ENCODE peak calls at places on chromosome 16, in five cellular contexts. One of them, this sample, is unnamed.

GRCh38 chr16:14300631-14301149 is 229.6 kb downstream of the MRTFB start:
- DNase-seq in CD8-positive, alpha-beta T cell: peak
- DNase-seq in chondrocyte: no peak
- DNase-seq in HFFc6: peak
- DNase-seq in GM13977: peak
- DNase-seq in this sample: peak

GRCh38 chr16:75948441-75948840 is 222.2 kb upstream of the CPHXL start:
- DNase-seq in CD8-positive, alpha-beta T cell: no peak
- DNase-seq in chondrocyte: no peak
- DNase-seq in HFFc6: no peak
- DNase-seq in GM13977: no peak
- DNase-seq in this sample: no peak

GRCh38 chr16:88700636-88701482 is 5.3 kb downstream of the RNF166 start:
- DNase-seq in CD8-positive, alpha-beta T cell: peak
- DNase-seq in chondrocyte: no peak
- DNase-seq in HFFc6: peak
- DNase-seq in GM13977: peak
- DNase-seq in this sample: peak

GRCh38 chr16:84044108-84044488 is 1.5 kb upstream of the SLC38A8 start:
- DNase-seq in CD8-positive, alpha-beta T cell: no peak
- DNase-seq in chondrocyte: peak
- DNase-seq in HFFc6: peak
- DNase-seq in GM13977: no peak
- DNase-seq in this sample: peak

GRCh38 chr16:80718480-80719220 is 85.7 kb downstream of the CDYL2 start:
- DNase-seq in CD8-positive, alpha-beta T cell: no peak
- DNase-seq in chondrocyte: no peak
- DNase-seq in HFFc6: peak
- DNase-seq in GM13977: no peak
- DNase-seq in this sample: peak

GRCh38 chr16:67645397-67646121 is 615 bp downstream of the CARMIL2 start:
- DNase-seq in CD8-positive, alpha-beta T cell: no peak
- DNase-seq in chondrocyte: no peak
- DNase-seq in HFFc6: no peak
- DNase-seq in GM13977: peak
- DNase-seq in this sample: no peak

GRCh38 chr16:58001781-58002410 is 689 bp downstream of the USB1 start:
- DNase-seq in CD8-positive, alpha-beta T cell: no peak
- DNase-seq in chondrocyte: no peak
- DNase-seq in HFFc6: no peak
- DNase-seq in GM13977: no peak
- DNase-seq in this sample: no peak

GRCh38 chr16:31134625-31135534 is 647 bp downstream of the PRSS8 start:
- DNase-seq in CD8-positive, alpha-beta T cell: no peak
- DNase-seq in chondrocyte: no peak
- DNase-seq in HFFc6: no peak
- DNase-seq in GM13977: no peak
- DNase-seq in this sample: no peak

GRCh38 chr16:19517424-19518089 is 4.3 kb downstream of the GDE1 start:
- DNase-seq in CD8-positive, alpha-beta T cell: no peak
- DNase-seq in chondrocyte: no peak
- DNase-seq in HFFc6: peak
- DNase-seq in GM13977: no peak
- DNase-seq in this sample: peak

GRCh38 chr16:57386381-57386951 is 14.2 kb downstream of the CX3CL1 start:
- DNase-seq in CD8-positive, alpha-beta T cell: no peak
- DNase-seq in chondrocyte: no peak
- DNase-seq in HFFc6: no peak
- DNase-seq in GM13977: no peak
- DNase-seq in this sample: peak

GRCh38 chr16:87951550-87952538 is 610 bp downstream of the BANP start:
- DNase-seq in CD8-positive, alpha-beta T cell: no peak
- DNase-seq in chondrocyte: no peak
- DNase-seq in HFFc6: no peak
- DNase-seq in GM13977: no peak
- DNase-seq in this sample: no peak

GRCh38 chr16:79980650-79981521 is 380.3 kb upstream of the MAF start:
- DNase-seq in CD8-positive, alpha-beta T cell: no peak
- DNase-seq in chondrocyte: no peak
- DNase-seq in HFFc6: no peak
- DNase-seq in GM13977: no peak
- DNase-seq in this sample: no peak

GRCh38 chr16:13453325-13453724 is 466.6 kb upstream of the ERCC4 start:
- DNase-seq in CD8-positive, alpha-beta T cell: no peak
- DNase-seq in chondrocyte: no peak
- DNase-seq in HFFc6: no peak
- DNase-seq in GM13977: no peak
- DNase-seq in this sample: peak

GRCh38 chr16:57479422-57480126 is 6.7 kb downstream of the DOK4 start:
- DNase-seq in CD8-positive, alpha-beta T cell: no peak
- DNase-seq in chondrocyte: no peak
- DNase-seq in HFFc6: peak
- DNase-seq in GM13977: no peak
- DNase-seq in this sample: peak

GRCh38 chr16:11318817-11319216 is 26.4 kb upstream of the RMI2 start:
- DNase-seq in CD8-positive, alpha-beta T cell: no peak
- DNase-seq in chondrocyte: no peak
- DNase-seq in HFFc6: no peak
- DNase-seq in GM13977: no peak
- DNase-seq in this sample: no peak

GRCh38 chr16:75192606-75193264 is 14.2 kb downstream of the CTRB2 start:
- DNase-seq in CD8-positive, alpha-beta T cell: peak
- DNase-seq in chondrocyte: peak
- DNase-seq in HFFc6: no peak
- DNase-seq in GM13977: no peak
- DNase-seq in this sample: no peak

GRCh38 chr16:67959520-67959919 is 8.9 kb downstream of the SLC12A4 start:
- DNase-seq in CD8-positive, alpha-beta T cell: no peak
- DNase-seq in chondrocyte: peak
- DNase-seq in HFFc6: peak
- DNase-seq in GM13977: no peak
- DNase-seq in this sample: peak

GRCh38 chr16:72752004-72752695 is 295.8 kb downstream of the ZFHX3 start:
- DNase-seq in CD8-positive, alpha-beta T cell: no peak
- DNase-seq in chondrocyte: no peak
- DNase-seq in HFFc6: no peak
- DNase-seq in GM13977: no peak
- DNase-seq in this sample: no peak

GRCh38 chr16:89401205-89401604 is 89.2 kb downstream of the ANKRD11 start:
- DNase-seq in CD8-positive, alpha-beta T cell: no peak
- DNase-seq in chondrocyte: no peak
- DNase-seq in HFFc6: no peak
- DNase-seq in GM13977: no peak
- DNase-seq in this sample: no peak

GRCh38 chr16:57233944-57234706 is 10.9 kb upstream of the ARL2BP start:
- DNase-seq in CD8-positive, alpha-beta T cell: no peak
- DNase-seq in chondrocyte: no peak
- DNase-seq in HFFc6: no peak
- DNase-seq in GM13977: no peak
- DNase-seq in this sample: no peak

GRCh38 chr16:75237398-75238131 is 13.9 kb downstream of the BCAR1 start:
- DNase-seq in CD8-positive, alpha-beta T cell: no peak
- DNase-seq in chondrocyte: peak
- DNase-seq in HFFc6: no peak
- DNase-seq in GM13977: no peak
- DNase-seq in this sample: no peak

GRCh38 chr16:24685539-24686432 is 43.7 kb upstream of the TNRC6A start:
- DNase-seq in CD8-positive, alpha-beta T cell: no peak
- DNase-seq in chondrocyte: no peak
- DNase-seq in HFFc6: peak
- DNase-seq in GM13977: no peak
- DNase-seq in this sample: peak

GRCh38 chr16:11698271-11698689 is 30.0 kb downstream of the SNN start:
- DNase-seq in CD8-positive, alpha-beta T cell: no peak
- DNase-seq in chondrocyte: no peak
- DNase-seq in HFFc6: no peak
- DNase-seq in GM13977: no peak
- DNase-seq in this sample: peak

GRCh38 chr16:87729266-87729954 is 36.4 kb downstream of the KLHDC4 start:
- DNase-seq in CD8-positive, alpha-beta T cell: no peak
- DNase-seq in chondrocyte: no peak
- DNase-seq in HFFc6: no peak
- DNase-seq in GM13977: no peak
- DNase-seq in this sample: no peak

GRCh38 chr16:14013145-14013570 is 58.0 kb upstream of the MRTFB start:
- DNase-seq in CD8-positive, alpha-beta T cell: no peak
- DNase-seq in chondrocyte: no peak
- DNase-seq in HFFc6: no peak
- DNase-seq in GM13977: no peak
- DNase-seq in this sample: no peak

GRCh38 chr16:8621572-8622314 is at the start of gene METTL22:
- DNase-seq in CD8-positive, alpha-beta T cell: peak
- DNase-seq in chondrocyte: no peak
- DNase-seq in HFFc6: peak
- DNase-seq in GM13977: peak
- DNase-seq in this sample: peak

GRCh38 chr16:30893082-30893743 is 664 bp downstream of the BCL7C start:
- DNase-seq in CD8-positive, alpha-beta T cell: no peak
- DNase-seq in chondrocyte: no peak
- DNase-seq in HFFc6: no peak
- DNase-seq in GM13977: peak
- DNase-seq in this sample: no peak

GRCh38 chr16:81266680-81267095 is 28.2 kb downstream of the BCO1 start:
- DNase-seq in CD8-positive, alpha-beta T cell: no peak
- DNase-seq in chondrocyte: no peak
- DNase-seq in HFFc6: no peak
- DNase-seq in GM13977: no peak
- DNase-seq in this sample: no peak

GRCh38 chr16:3618782-3619166 is 7.4 kb upstream of the SLX4 start:
- DNase-seq in CD8-positive, alpha-beta T cell: no peak
- DNase-seq in chondrocyte: no peak
- DNase-seq in HFFc6: no peak
- DNase-seq in GM13977: no peak
- DNase-seq in this sample: no peak

GRCh38 chr16:57924514-57924913 is 46.4 kb downstream of the CNGB1 start:
- DNase-seq in CD8-positive, alpha-beta T cell: no peak
- DNase-seq in chondrocyte: no peak
- DNase-seq in HFFc6: no peak
- DNase-seq in GM13977: no peak
- DNase-seq in this sample: no peak

GRCh38 chr16:48347191-48347860 is 37.9 kb downstream of the SIAH1 start:
- DNase-seq in CD8-positive, alpha-beta T cell: no peak
- DNase-seq in chondrocyte: no peak
- DNase-seq in HFFc6: no peak
- DNase-seq in GM13977: no peak
- DNase-seq in this sample: no peak

GRCh38 chr16:55018881-55019280 is 88.2 kb downstream of the IRX5 start:
- DNase-seq in CD8-positive, alpha-beta T cell: no peak
- DNase-seq in chondrocyte: no peak
- DNase-seq in HFFc6: no peak
- DNase-seq in GM13977: no peak
- DNase-seq in this sample: no peak

GRCh38 chr16:55019419-55020131 is 88.9 kb downstream of the IRX5 start:
- DNase-seq in CD8-positive, alpha-beta T cell: no peak
- DNase-seq in chondrocyte: no peak
- DNase-seq in HFFc6: no peak
- DNase-seq in GM13977: no peak
- DNase-seq in this sample: no peak

GRCh38 chr16:55021595-55022475 is 91.2 kb downstream of the IRX5 start:
- DNase-seq in CD8-positive, alpha-beta T cell: no peak
- DNase-seq in chondrocyte: no peak
- DNase-seq in HFFc6: peak
- DNase-seq in GM13977: no peak
- DNase-seq in this sample: peak
- TF ChIP-seq CTCF in CD8-positive, alpha-beta T cell: no peak
- TF ChIP-seq CTCF in chondrocyte: peak
- TF ChIP-seq CTCF in HFFc6: peak
- TF ChIP-seq CTCF in GM13977: peak
- TF ChIP-seq CTCF in this sample: peak

GRCh38 chr16:82580293-82580900 is 46.4 kb upstream of the CDH13 start:
- DNase-seq in CD8-positive, alpha-beta T cell: no peak
- DNase-seq in chondrocyte: no peak
- DNase-seq in HFFc6: no peak
- DNase-seq in GM13977: no peak
- DNase-seq in this sample: peak
- TF ChIP-seq CTCF in CD8-positive, alpha-beta T cell: no peak
- TF ChIP-seq CTCF in chondrocyte: peak
- TF ChIP-seq CTCF in HFFc6: peak
- TF ChIP-seq CTCF in GM13977: peak
- TF ChIP-seq CTCF in this sample: peak

GRCh38 chr16:69486272-69486671 is 61.9 kb downstream of the CYB5B start:
- DNase-seq in CD8-positive, alpha-beta T cell: no peak
- DNase-seq in chondrocyte: no peak
- DNase-seq in HFFc6: no peak
- DNase-seq in GM13977: no peak
- DNase-seq in this sample: no peak
- TF ChIP-seq CTCF in CD8-positive, alpha-beta T cell: no peak
- TF ChIP-seq CTCF in chondrocyte: no peak
- TF ChIP-seq CTCF in HFFc6: no peak
- TF ChIP-seq CTCF in GM13977: no peak
- TF ChIP-seq CTCF in this sample: no peak

DNA sequence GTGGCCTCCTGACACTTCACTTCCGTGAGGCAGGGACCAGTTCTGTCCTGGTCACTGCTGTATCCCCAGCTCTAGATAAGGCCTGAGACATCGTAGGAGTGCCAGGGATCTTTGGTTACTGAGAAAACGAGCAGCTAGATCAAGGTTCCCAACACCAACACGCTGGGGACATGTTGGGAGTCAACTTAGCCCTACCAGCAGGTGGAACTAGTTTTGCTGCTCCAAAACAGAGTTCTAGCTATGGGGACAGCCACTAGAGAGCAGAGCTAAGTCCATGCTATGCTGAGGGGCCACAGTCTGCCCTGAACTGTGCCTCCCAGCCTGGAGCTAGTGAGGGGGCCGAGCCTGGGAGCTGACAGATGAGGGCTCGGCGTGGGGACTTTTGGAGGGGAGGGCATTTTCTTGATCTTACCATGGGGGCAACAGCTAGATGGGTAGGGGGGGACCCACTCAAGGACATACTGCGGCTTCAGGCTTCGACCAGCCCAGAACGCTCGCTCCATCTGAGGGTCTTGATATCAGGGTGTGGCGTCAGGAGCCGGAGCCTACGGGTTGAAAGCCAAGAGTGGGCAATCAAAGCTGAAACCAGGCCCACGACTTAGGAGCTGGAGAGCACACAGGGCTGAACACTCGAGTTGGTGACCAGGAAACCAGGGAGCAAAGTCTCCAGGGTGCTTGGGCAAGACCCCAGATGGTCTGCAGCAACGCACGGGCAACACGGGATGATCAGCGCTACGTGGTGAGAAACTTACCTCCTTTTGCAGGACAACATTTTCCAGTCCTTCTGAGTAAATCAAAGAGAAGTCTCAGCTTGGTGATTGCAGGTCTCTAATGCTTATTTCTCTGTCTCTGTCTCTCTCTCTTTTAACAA is 13.4 kb downstream of the SNX20 start:
- DNase-seq in CD8-positive, alpha-beta T cell: no peak
- DNase-seq in chondrocyte: peak
- DNase-seq in HFFc6: no peak
- DNase-seq in GM13977: no peak
- DNase-seq in this sample: no peak
- TF ChIP-seq CTCF in CD8-positive, alpha-beta T cell: no peak
- TF ChIP-seq CTCF in chondrocyte: no peak
- TF ChIP-seq CTCF in HFFc6: peak
- TF ChIP-seq CTCF in GM13977: peak
- TF ChIP-seq CTCF in this sample: peak